ENCODE peak calls at places on chromosomes 11 and 22, in eight cellular contexts. One of them, this sample, is unnamed.

GRCh38 chr11:117717485-117718314 is 79.3 kb downstream of the DSCAML1 start:
- DNase-seq in HCT116: no peak
- DNase-seq in A549: peak; percentile 51
- DNase-seq in IMR-90: no peak
- DNase-seq in transverse colon: peak; percentile 32
- DNase-seq in upper lobe of left lung: peak; percentile 70
- DNase-seq in prostate gland: peak; percentile 53
- DNase-seq in uterus: no peak
- DNase-seq in this sample: peak; percentile 62

GRCh38 chr22:40008726-40009125 is 14.0 kb downstream of the FAM83F start:
- DNase-seq in uterus: no peak
- DNase-seq in upper lobe of left lung: no peak
- DNase-seq in A549: no peak
- DNase-seq in transverse colon: no peak
- DNase-seq in IMR-90: peak; percentile 11
- DNase-seq in prostate gland: no peak
- DNase-seq in HCT116: no peak
- DNase-seq in this sample: no peak

GRCh38 chr11:128488471-128488870 is 98.9 kb downstream of the ETS1 start:
- DNase-seq in transverse colon: no peak
- DNase-seq in IMR-90: peak; percentile 98
- DNase-seq in HCT116: no peak
- DNase-seq in upper lobe of left lung: no peak
- DNase-seq in A549: no peak
- DNase-seq in prostate gland: no peak
- DNase-seq in uterus: no peak
- DNase-seq in this sample: no peak

GRCh38 chr11:78551066-78551465 is 23.6 kb downstream of the NARS2 start:
- DNase-seq in A549: no peak
- DNase-seq in uterus: no peak
- DNase-seq in HCT116: no peak
- DNase-seq in transverse colon: no peak
- DNase-seq in prostate gland: no peak
- DNase-seq in upper lobe of left lung: no peak
- DNase-seq in IMR-90: no peak
- DNase-seq in this sample: no peak

GRCh38 chr11:134478176-134478575 is 66.1 kb upstream of the B3GAT1 start:
- DNase-seq in IMR-90: no peak
- DNase-seq in HCT116: no peak
- DNase-seq in uterus: no peak
- DNase-seq in A549: no peak
- DNase-seq in transverse colon: no peak
- DNase-seq in upper lobe of left lung: no peak
- DNase-seq in prostate gland: no peak
- DNase-seq in this sample: no peak

GRCh38 chr11:119195680-119196079 is 10.4 kb downstream of the NHERF4 start:
- DNase-seq in prostate gland: no peak
- DNase-seq in A549: peak; percentile 50
- DNase-seq in uterus: no peak
- DNase-seq in HCT116: peak; percentile 70
- DNase-seq in IMR-90: peak; percentile 58
- DNase-seq in upper lobe of left lung: peak; percentile 80
- DNase-seq in transverse colon: peak; percentile 66
- DNase-seq in this sample: peak; percentile 43

GRCh38 chr11:9562716-9563115 is 10.8 kb upstream of the WEE1 start:
- DNase-seq in prostate gland: no peak
- DNase-seq in IMR-90: no peak
- DNase-seq in uterus: no peak
- DNase-seq in transverse colon: no peak
- DNase-seq in A549: no peak
- DNase-seq in upper lobe of left lung: no peak
- DNase-seq in HCT116: no peak
- DNase-seq in this sample: no peak

GRCh38 chr22:49268924-49269323 is 558.7 kb downstream of the BRD1 start:
- DNase-seq in HCT116: no peak
- DNase-seq in transverse colon: no peak
- DNase-seq in prostate gland: no peak
- DNase-seq in uterus: no peak
- DNase-seq in IMR-90: no peak
- DNase-seq in A549: no peak
- DNase-seq in upper lobe of left lung: no peak
- DNase-seq in this sample: no peak

GRCh38 chr11:74490945-74491344 is 2.6 kb downstream of the LIPT2 start:
- DNase-seq in IMR-90: no peak
- DNase-seq in A549: no peak
- DNase-seq in prostate gland: no peak
- DNase-seq in transverse colon: no peak
- DNase-seq in uterus: no peak
- DNase-seq in upper lobe of left lung: no peak
- DNase-seq in HCT116: no peak
- DNase-seq in this sample: no peak

GRCh38 chr22:17132112-17132511 is 11.0 kb upstream of the TMEM121B start:
- DNase-seq in upper lobe of left lung: no peak
- DNase-seq in A549: no peak
- DNase-seq in prostate gland: no peak
- DNase-seq in IMR-90: no peak
- DNase-seq in HCT116: no peak
- DNase-seq in uterus: no peak
- DNase-seq in transverse colon: no peak
- DNase-seq in this sample: no peak
- H3K27ac ChIP-seq in upper lobe of left lung: no peak overlapping the region
- H3K27ac ChIP-seq in A549: no peak overlapping the region
- H3K27ac ChIP-seq in prostate gland: no peak overlapping the region
- H3K27ac ChIP-seq in IMR-90: no peak overlapping the region
- H3K27ac ChIP-seq in HCT116: no peak overlapping the region
- H3K27ac ChIP-seq in uterus: no peak overlapping the region
- H3K27ac ChIP-seq in transverse colon: no peak overlapping the region
- H3K27ac ChIP-seq in this sample: no peak overlapping the region

GRCh38 chr22:41021655-41022454 is 70.5 kb upstream of the EP300 start:
- DNase-seq in A549: peak; percentile 41
- DNase-seq in HCT116: peak; percentile 41
- DNase-seq in prostate gland: peak; percentile 60
- DNase-seq in IMR-90: peak; percentile 16
- DNase-seq in transverse colon: peak; percentile 81
- DNase-seq in uterus: peak; percentile 82
- DNase-seq in upper lobe of left lung: peak; percentile 96
- DNase-seq in this sample: peak; percentile 66
- TF ChIP-seq POLR2A in A549: peak; percentile 29
- TF ChIP-seq POLR2A in HCT116: peak; percentile 70
- TF ChIP-seq POLR2A in prostate gland: peak; percentile 25
- TF ChIP-seq POLR2A in IMR-90: no peak
- TF ChIP-seq POLR2A in transverse colon: peak; percentile 81
- TF ChIP-seq POLR2A in uterus: no peak
- TF ChIP-seq POLR2A in upper lobe of left lung: peak; percentile 35
- TF ChIP-seq POLR2A in this sample: peak; percentile 72

GRCh38 chr11:914747-915493 is 4.3 kb upstream of the CHID1 start:
- DNase-seq in upper lobe of left lung: peak; percentile 88
- DNase-seq in prostate gland: no peak
- DNase-seq in HCT116: no peak
- DNase-seq in transverse colon: peak; percentile 45
- DNase-seq in A549: no peak
- DNase-seq in IMR-90: no peak
- DNase-seq in uterus: no peak
- DNase-seq in this sample: peak; percentile 28
- TF ChIP-seq CTCF in upper lobe of left lung: no peak
- TF ChIP-seq CTCF in prostate gland: no peak
- TF ChIP-seq CTCF in HCT116: no peak
- TF ChIP-seq CTCF in transverse colon: no peak
- TF ChIP-seq CTCF in A549: no peak
- TF ChIP-seq CTCF in IMR-90: no peak
- TF ChIP-seq CTCF in uterus: no peak
- TF ChIP-seq CTCF in this sample: no peak

GRCh38 chr22:20509344-20510047 is 2.1 kb downstream of the MED15 start:
- DNase-seq in prostate gland: peak; percentile 67
- DNase-seq in transverse colon: peak; percentile 79
- DNase-seq in IMR-90: peak; percentile 94
- DNase-seq in HCT116: no peak
- DNase-seq in upper lobe of left lung: no peak
- DNase-seq in uterus: peak; percentile 66
- DNase-seq in A549: peak; percentile 48
- DNase-seq in this sample: peak; percentile 69

GRCh38 chr22:20514658-20515406 is 7.4 kb downstream of the MED15 start:
- DNase-seq in transverse colon: no peak
- DNase-seq in prostate gland: no peak
- DNase-seq in A549: no peak
- DNase-seq in uterus: peak; percentile 31
- DNase-seq in HCT116: no peak
- DNase-seq in IMR-90: peak; percentile 96
- DNase-seq in upper lobe of left lung: no peak
- DNase-seq in this sample: no peak

GRCh38 chr22:20510811-20511577 is 3.6 kb downstream of the MED15 start:
- DNase-seq in A549: no peak
- DNase-seq in prostate gland: no peak
- DNase-seq in transverse colon: no peak
- DNase-seq in IMR-90: no peak
- DNase-seq in HCT116: no peak
- DNase-seq in upper lobe of left lung: no peak
- DNase-seq in uterus: no peak
- DNase-seq in this sample: no peak

GRCh38 chr22:20508815-20509271 is 1.4 kb downstream of the MED15 start:
- DNase-seq in A549: no peak
- DNase-seq in HCT116: no peak
- DNase-seq in upper lobe of left lung: no peak
- DNase-seq in uterus: no peak
- DNase-seq in transverse colon: no peak
- DNase-seq in prostate gland: no peak
- DNase-seq in IMR-90: no peak
- DNase-seq in this sample: no peak

GRCh38 chr22:20511578-20512259 is 4.3 kb downstream of the MED15 start:
- DNase-seq in HCT116: no peak
- DNase-seq in IMR-90: no peak
- DNase-seq in A549: no peak
- DNase-seq in prostate gland: no peak
- DNase-seq in upper lobe of left lung: no peak
- DNase-seq in uterus: no peak
- DNase-seq in transverse colon: no peak
- DNase-seq in this sample: no peak
- H3K27ac ChIP-seq in HCT116: peak overlapping the region; percentile 18
- H3K27ac ChIP-seq in IMR-90: no peak overlapping the region
- H3K27ac ChIP-seq in A549: peak overlapping the region; percentile 40
- H3K27ac ChIP-seq in prostate gland: no peak overlapping the region
- H3K27ac ChIP-seq in upper lobe of left lung: peak overlapping the region; percentile 94
- H3K27ac ChIP-seq in uterus: no peak overlapping the region
- H3K27ac ChIP-seq in transverse colon: peak overlapping the region; percentile 98
- H3K27ac ChIP-seq in this sample: no peak overlapping the region

GRCh38 chr11:43899094-43899493 is 18.5 kb downstream of the ALKBH3 start:
- DNase-seq in IMR-90: no peak
- DNase-seq in upper lobe of left lung: peak; percentile 52
- DNase-seq in uterus: no peak
- DNase-seq in HCT116: no peak
- DNase-seq in prostate gland: no peak
- DNase-seq in transverse colon: no peak
- DNase-seq in A549: no peak
- DNase-seq in this sample: no peak

GRCh38 chr11:43894546-43894945 is 13.9 kb downstream of the ALKBH3 start:
- DNase-seq in transverse colon: no peak
- DNase-seq in upper lobe of left lung: no peak
- DNase-seq in uterus: no peak
- DNase-seq in HCT116: no peak
- DNase-seq in A549: no peak
- DNase-seq in IMR-90: no peak
- DNase-seq in prostate gland: no peak
- DNase-seq in this sample: no peak

GRCh38 chr11:43903086-43903485 is 22.5 kb downstream of the ALKBH3 start:
- DNase-seq in IMR-90: no peak
- DNase-seq in uterus: no peak
- DNase-seq in prostate gland: no peak
- DNase-seq in A549: no peak
- DNase-seq in transverse colon: no peak
- DNase-seq in upper lobe of left lung: no peak
- DNase-seq in HCT116: no peak
- DNase-seq in this sample: no peak

GRCh38 chr11:43895601-43896000 is 15.0 kb downstream of the ALKBH3 start:
- DNase-seq in prostate gland: no peak
- DNase-seq in uterus: no peak
- DNase-seq in transverse colon: no peak
- DNase-seq in HCT116: no peak
- DNase-seq in upper lobe of left lung: no peak
- DNase-seq in IMR-90: no peak
- DNase-seq in A549: no peak
- DNase-seq in this sample: no peak

DNA sequence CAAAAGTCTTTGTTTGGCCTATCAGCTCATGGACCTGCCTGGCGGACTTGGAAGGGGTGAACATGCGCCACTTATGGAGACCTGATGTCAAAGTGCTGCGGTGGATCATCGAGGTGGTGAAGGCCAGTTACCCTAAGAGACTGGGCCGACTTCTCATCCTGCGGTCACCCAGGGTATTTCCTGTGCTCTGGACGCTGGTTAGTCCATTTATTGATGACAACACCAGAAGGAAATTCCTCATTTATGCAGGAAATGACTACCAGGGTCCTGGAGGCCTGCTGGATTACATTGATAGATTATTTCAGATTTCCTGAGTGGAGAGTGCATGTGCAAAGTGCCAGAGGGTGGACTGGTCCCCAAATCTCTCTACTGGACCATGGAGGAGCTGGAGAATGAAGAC is 17.9 kb downstream of the ALKBH3 start:
- DNase-seq in transverse colon: no peak
- DNase-seq in upper lobe of left lung: no peak
- DNase-seq in IMR-90: no peak
- DNase-seq in prostate gland: no peak
- DNase-seq in HCT116: no peak
- DNase-seq in uterus: no peak
- DNase-seq in A549: no peak
- DNase-seq in this sample: no peak
- TF ChIP-seq POLR2A in transverse colon: no peak
- TF ChIP-seq POLR2A in upper lobe of left lung: no peak
- TF ChIP-seq POLR2A in IMR-90: no peak
- TF ChIP-seq POLR2A in prostate gland: no peak
- TF ChIP-seq POLR2A in HCT116: no peak
- TF ChIP-seq POLR2A in uterus: no peak
- TF ChIP-seq POLR2A in A549: no peak
- TF ChIP-seq POLR2A in this sample: no peak

GRCh38 chr11:41486436-41486835 is 27.0 kb upstream of the LRRC4C start:
- DNase-seq in transverse colon: no peak
- DNase-seq in IMR-90: no peak
- DNase-seq in upper lobe of left lung: no peak
- DNase-seq in uterus: no peak
- DNase-seq in HCT116: no peak
- DNase-seq in A549: no peak
- DNase-seq in prostate gland: no peak
- DNase-seq in this sample: no peak
- TF ChIP-seq CTCF in transverse colon: no peak
- TF ChIP-seq CTCF in IMR-90: no peak
- TF ChIP-seq CTCF in upper lobe of left lung: no peak
- TF ChIP-seq CTCF in uterus: no peak
- TF ChIP-seq CTCF in HCT116: no peak
- TF ChIP-seq CTCF in A549: no peak
- TF ChIP-seq CTCF in prostate gland: no peak
- TF ChIP-seq CTCF in this sample: no peak